ENCODE peak calls at places on chromosome X, in six cellular contexts. Y, P, D, W, A and N are unnamed samples.

GRCh38 chrX:17655232-17656034 is 81.9 kb upstream of the SCML1 start:
- DNase-seq in P (no peak), Y (no peak), A (no peak), W (no peak), D (peak), N (no peak)

GRCh38 chrX:13826770-13827169 is 9.9 kb upstream of the GPM6B start:
- DNase-seq in Y (no peak), P (no peak), W (no peak), A (no peak), D (no peak), N (no peak)

GRCh38 chrX:13742397-13743176 is 8.0 kb downstream of the OFD1 start:
- DNase-seq in D (no peak), Y (no peak), W (no peak), P (peak), A (peak), N (peak)

GRCh38 chrX:13666836-13667235 is 13.9 kb downstream of the TCEANC start:
- DNase-seq in Y (no peak), P (no peak), W (no peak), A (no peak), D (no peak), N (no peak)

GRCh38 chrX:14029425-14030247 is at the start of gene GEMIN8:
- DNase-seq in D (peak), P (peak), W (peak), A (peak), Y (peak), N (peak)

GRCh38 chrX:24426921-24427746 is 38.0 kb upstream of the PDK3 start:
- DNase-seq in D (peak), A (no peak), Y (no peak), P (peak), W (no peak), N (no peak)

GRCh38 chrX:18884916-18885315 is 99.0 kb downstream of the PHKA2 start:
- DNase-seq in D (no peak), Y (no peak), W (no peak), P (no peak), A (no peak), N (no peak)

GRCh38 chrX:119552508-119552907 is 12.7 kb downstream of the STEEP1 start:
- DNase-seq in Y (no peak), P (no peak), D (no peak), W (no peak), A (no peak), N (no peak)

GRCh38 chrX:96979766-96980165 is 96.1 kb downstream of the RPA4 start:
- DNase-seq in A (no peak), P (no peak), Y (no peak), D (no peak), W (no peak), N (no peak)

GRCh38 chrX:112147206-112147605 is 64.6 kb upstream of the TRPC5 start:
- DNase-seq in P (no peak), Y (peak), W (peak), D (no peak), A (no peak), N (peak)

GRCh38 chrX:131187234-131187633 is 101.9 kb downstream of the IGSF1 start:
- DNase-seq in D (no peak), A (no peak), P (no peak), Y (no peak), W (no peak), N (no peak)

GRCh38 chrX:129648514-129649267 is 6.1 kb downstream of the APLN start:
- DNase-seq in W (no peak), P (no peak), D (no peak), A (no peak), Y (no peak), N (no peak)

GRCh38 chrX:47172971-47173792 is 20.4 kb upstream of the UBA1 start:
- DNase-seq in A (no peak), P (no peak), Y (no peak), W (no peak), D (no peak), N (no peak)

GRCh38 chrX:28586291-28586690 is 955 bp upstream of the IL1RAPL1 start:
- DNase-seq in A (no peak), W (no peak), P (no peak), Y (no peak), D (peak), N (no peak)

GRCh38 chrX:49111846-49112245 is 11.7 kb downstream of the GPKOW start:
- DNase-seq in Y (no peak), P (no peak), W (no peak), A (no peak), D (no peak), N (no peak)

GRCh38 chrX:16869393-16870094 is 618 bp downstream of the RBBP7 start:
- DNase-seq in D (peak), P (no peak), Y (peak), W (peak), A (no peak), N (peak)

GRCh38 chrX:24990585-24990984 is 25.2 kb downstream of the ARX start:
- DNase-seq in P (no peak), Y (no peak), D (no peak), W (no peak), A (no peak), N (no peak)

GRCh38 chrX:24020280-24020876 is 6.6 kb downstream of the KLHL15 start:
- DNase-seq in D (no peak), W (no peak), Y (no peak), A (no peak), P (no peak), N (no peak)

GRCh38 chrX:108735087-108735679 is 1.2 kb downstream of the IRS4 start:
- DNase-seq in W (no peak), Y (peak), D (peak), P (no peak), A (no peak), N (no peak)

GRCh38 chrX:123884809-123885408 is 25.1 kb downstream of the XIAP start:
- DNase-seq in Y (peak), A (no peak), W (peak), D (peak), P (peak), N (peak)
- TF ChIP-seq MYC in Y (no peak), A (no peak), W (no peak), D (no peak), P (no peak), N (no peak)

GRCh38 chrX:155876704-155877103 is 4.4 kb upstream of the VAMP7 start:
- DNase-seq in D (no peak), A (no peak), Y (no peak), W (no peak), P (no peak), N (no peak)
- TF ChIP-seq MYC in D (no peak), A (no peak), Y (no peak), W (no peak), P (no peak), N (no peak)

DNA sequence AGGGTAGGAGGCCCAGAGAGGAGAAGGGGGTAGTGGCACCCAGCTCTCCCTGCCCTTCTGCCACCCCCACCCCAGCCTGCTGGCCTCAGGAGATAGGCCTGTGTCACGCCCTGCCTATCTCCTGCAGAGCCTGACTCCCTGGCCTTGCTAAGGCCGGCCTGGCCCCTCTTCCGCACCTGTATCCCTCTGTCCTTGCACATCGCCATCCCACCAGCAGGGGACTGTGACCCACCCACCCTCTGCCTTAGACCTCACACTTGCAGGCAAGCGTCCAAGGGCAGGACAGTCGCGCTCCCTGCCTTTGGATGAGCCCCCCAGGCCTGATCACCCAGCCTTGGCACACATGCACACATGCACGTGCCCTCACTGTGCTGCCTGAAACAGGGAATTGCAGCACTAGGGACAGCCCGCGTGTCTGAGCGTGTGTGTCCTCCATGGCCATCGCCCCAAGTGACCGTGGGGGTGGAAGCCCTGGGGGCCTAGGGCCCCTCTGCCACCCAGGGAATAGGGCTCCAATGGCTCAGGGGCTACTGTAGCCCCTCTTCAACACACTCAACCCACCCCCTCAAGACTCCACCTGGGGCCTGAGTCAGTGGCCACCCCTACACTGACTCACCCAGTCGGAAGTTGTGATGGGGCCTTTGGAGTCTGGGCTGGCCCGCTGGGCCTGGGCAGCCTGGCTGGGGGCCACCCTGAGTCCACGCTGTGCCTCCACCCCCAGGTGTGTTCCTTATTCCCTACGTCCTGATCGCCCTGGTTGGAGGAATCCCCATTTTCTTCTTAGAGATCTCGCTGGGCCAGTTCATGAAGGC is 2.1 kb downstream of the SLC6A8 start:
- DNase-seq in P (no peak), A (no peak), W (peak), Y (no peak), D (no peak), N (no peak)
- TF ChIP-seq MYC in P (no peak), A (no peak), W (no peak), Y (no peak), D (no peak), N (no peak)

GRCh38 chrX:95071052-95071451 is 1397.0 kb downstream of the FAM133A start:
- DNase-seq in A (no peak), Y (no peak), P (no peak), W (no peak), D (no peak), N (no peak)

GRCh38 chrX:95076449-95076848 is 1402.4 kb downstream of the FAM133A start:
- DNase-seq in P (peak), A (no peak), Y (peak), W (peak), D (no peak), N (peak)

GRCh38 chrX:95071621-95072020 is 1397.6 kb downstream of the FAM133A start:
- DNase-seq in P (no peak), D (no peak), Y (no peak), A (no peak), W (no peak), N (no peak)
- TF ChIP-seq MYC in P (no peak), D (no peak), Y (no peak), A (no peak), W (no peak), N (no peak)

GRCh38 chrX:39445336-39445735 is 644.1 kb downstream of the MID1IP1 start:
- DNase-seq in D (peak), A (no peak), W (peak), P (no peak), Y (peak), N (peak)
- TF ChIP-seq MYC in D (no peak), A (no peak), W (no peak), P (no peak), Y (no peak), N (no peak)

DNA sequence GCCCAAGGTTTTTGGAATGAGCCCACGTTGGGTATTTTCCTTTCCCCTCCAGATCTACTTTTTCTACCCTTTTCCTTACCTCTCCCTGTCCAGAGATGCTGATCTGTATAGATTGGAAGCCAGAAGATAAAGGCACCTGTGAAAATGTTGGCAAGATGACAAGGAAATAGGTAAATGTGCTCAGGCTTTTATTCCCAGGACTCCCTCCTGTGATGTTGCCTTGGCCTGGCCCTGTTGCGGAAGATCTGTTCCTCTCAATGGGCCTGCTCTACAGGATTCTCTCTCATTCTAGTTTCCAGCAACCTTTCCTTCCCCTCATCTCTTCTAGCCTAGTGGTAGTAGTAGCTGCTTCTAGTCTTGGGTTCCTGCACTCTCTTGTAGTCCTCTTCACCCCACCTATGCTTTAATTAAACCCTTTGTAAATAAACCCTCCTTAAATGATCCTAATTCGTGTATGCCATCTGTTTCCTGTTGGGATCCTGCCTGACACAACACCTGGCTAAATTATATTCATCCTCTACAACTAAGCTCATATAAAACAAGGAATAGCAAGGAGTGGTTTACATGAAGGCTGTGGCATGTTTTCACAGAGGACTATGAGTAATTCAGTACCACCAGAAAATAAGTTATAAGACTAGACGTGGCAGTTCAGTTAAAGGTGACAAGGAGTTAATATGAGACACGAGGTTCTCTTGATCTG is 95.7 kb upstream of the MAOA start:
- DNase-seq in A (no peak), Y (no peak), D (no peak), P (no peak), W (no peak), N (no peak)
- TF ChIP-seq MYC in A (no peak), Y (no peak), D (no peak), P (no peak), W (no peak), N (no peak)

GRCh38 chrX:71617742-71618141 is 569 bp downstream of the CXCR3 start:
- DNase-seq in Y (no peak), A (no peak), W (no peak), P (no peak), D (no peak), N (peak)

GRCh38 chrX:71616672-71617529 is 1.4 kb downstream of the CXCR3 start:
- DNase-seq in D (no peak), Y (no peak), W (no peak), P (peak), A (no peak), N (peak)

GRCh38 chrX:71618303-71618721 is at the start of gene CXCR3:
- DNase-seq in P (no peak), A (peak), W (no peak), Y (no peak), D (no peak), N (peak)

GRCh38 chrX:71618787-71619186 is 476 bp upstream of the CXCR3 start:
- DNase-seq in A (no peak), D (no peak), W (no peak), Y (no peak), P (no peak), N (no peak)

DNA sequence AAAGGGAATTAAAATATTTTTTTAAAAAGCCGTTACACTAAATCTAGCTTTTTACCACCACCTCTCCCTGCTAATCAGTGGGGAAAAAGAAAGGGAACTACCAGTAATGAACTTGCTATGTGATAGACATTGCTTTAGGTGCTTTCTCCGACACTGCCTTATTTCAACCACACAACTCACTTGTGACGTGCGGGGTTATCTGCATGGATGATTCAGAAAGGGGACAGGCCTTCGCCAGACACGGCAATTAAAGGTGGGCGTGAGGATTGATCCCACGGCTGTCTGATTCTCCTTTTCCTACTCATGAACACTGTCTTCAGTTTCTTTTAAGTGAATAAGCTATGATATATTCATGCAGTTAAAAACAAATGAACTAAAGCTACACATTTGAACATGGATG is 882 bp upstream of the CXCR3 start:
- DNase-seq in D (no peak), Y (no peak), A (no peak), P (no peak), W (no peak), N (peak)
- TF ChIP-seq MYC in D (no peak), Y (no peak), A (no peak), P (no peak), W (no peak), N (no peak)